ENCODE peak calls at places on chromosomes 12 and 14, in seven cellular contexts. D is mesendoderm; N is EH; V is foreskin fibroblast; J is HEK293T; Y is stimulated activated CD4-positive, alpha-beta T cell treated with anti-CD3 and anti-CD28 coated beads, Interleukin-2, amount 100 ng/mL, for 24 hours; B is activated T-cell treated with anti-CD3 and anti-CD28 coated beads, Interleukin-2, amount 50 U/mL, for 1 hour. G is an unnamed sample.

GRCh38 chr12:124716208-124717141 is 147.2 kb downstream of the SCARB1 start:
- DNase-seq in D (no peak), N (no peak), V (no peak), J (no peak), Y (no peak), B (no peak), G (no peak)

GRCh38 chr14:102295301-102295700 is 9.7 kb downstream of the MOK start:
- DNase-seq in D (no peak), N (peak; percentile 46), V (peak; percentile 28), J (peak; percentile 29), Y (no peak), B (no peak), G (no peak)

GRCh38 chr12:90499793-90500192 is 455.2 kb downstream of the CCER1 start:
- DNase-seq in D (no peak), N (no peak), V (no peak), J (no peak), Y (no peak), B (no peak), G (no peak)

GRCh38 chr12:127822743-127823433 is 444.1 kb upstream of the TMEM132C start:
- DNase-seq in D (no peak), N (no peak), V (no peak), J (no peak), Y (no peak), B (no peak), G (no peak)

GRCh38 chr14:63853831-63854293 is 1.1 kb downstream of the SYNE2 start:
- DNase-seq in D (peak; percentile 47), N (peak; percentile 71), V (peak; percentile 69), J (peak; percentile 66), Y (peak; percentile 41), B (peak; percentile 64), G (peak; percentile 12)

GRCh38 chr12:1540690-1541089 is 53.7 kb downstream of the FBXL14 start:
- DNase-seq in D (no peak), N (no peak), V (peak; percentile 60), J (no peak), Y (no peak), B (no peak), G (no peak)

GRCh38 chr12:62346817-62347216 is 86.6 kb downstream of the USP15 start:
- DNase-seq in D (no peak), N (no peak), V (no peak), J (no peak), Y (no peak), B (no peak), G (no peak)

GRCh38 chr14:68619805-68620574 is 172.9 kb downstream of the ZFP36L1 start:
- DNase-seq in D (peak; percentile 40), N (peak; percentile 87), V (peak; percentile 68), J (no peak), Y (no peak), B (no peak), G (no peak)

GRCh38 chr12:45726594-45727300 is 2.8 kb upstream of the ARID2 start:
- DNase-seq in D (peak; percentile 51), N (peak; percentile 53), V (peak; percentile 72), J (peak; percentile 21), Y (peak; percentile 49), B (no peak), G (no peak)

GRCh38 chr12:64912501-64912900 is 88.1 kb downstream of the TBC1D30 start:
- DNase-seq in D (no peak), N (no peak), V (peak; percentile 75), J (no peak), Y (no peak), B (no peak), G (no peak)

GRCh38 chr12:62922539-62922938 is 12.4 kb downstream of the PPM1H start:
- DNase-seq in D (no peak), N (peak; percentile 29), V (peak; percentile 20), J (no peak), Y (no peak), B (no peak), G (no peak)

GRCh38 chr12:77625441-77625840 is 205.3 kb upstream of the NAV3 start:
- DNase-seq in D (no peak), N (peak; percentile 83), V (peak; percentile 97), J (no peak), Y (no peak), B (no peak), G (peak; percentile 92)

GRCh38 chr12:2498961-2499500 is 295.7 kb upstream of the FKBP4 start:
- DNase-seq in D (peak; percentile 6), N (no peak), V (no peak), J (no peak), Y (no peak), B (no peak), G (no peak)

GRCh38 chr14:20855652-20856291 is 35.4 kb upstream of the RNASE3 start:
- DNase-seq in D (peak; percentile 91), N (peak; percentile 66), V (peak; percentile 65), J (peak; percentile 71), Y (peak; percentile 20), B (peak; percentile 27), G (peak; percentile 26)

GRCh38 chr12:49200882-49201594 is 12.2 kb upstream of the TUBA1A start:
- DNase-seq in D (peak; percentile 93), N (peak; percentile 83), V (peak; percentile 86), J (no peak), Y (no peak), B (no peak), G (no peak)

GRCh38 chr12:57429473-57430116 is 1.2 kb downstream of the R3HDM2 start:
- DNase-seq in D (no peak), N (peak; percentile 31), V (peak; percentile 19), J (no peak), Y (no peak), B (no peak), G (no peak)

GRCh38 chr14:68394719-68395117 is 398.1 kb downstream of the ZFP36L1 start:
- DNase-seq in D (no peak), N (no peak), V (no peak), J (no peak), Y (no peak), B (no peak), G (no peak)

GRCh38 chr14:26187996-26188605 is 409.7 kb downstream of the NOVA1 start:
- DNase-seq in D (no peak), N (no peak), V (peak; percentile 82), J (no peak), Y (no peak), B (no peak), G (no peak)

GRCh38 chr14:61574514-61574807 is 120.9 kb upstream of the HIF1A start:
- DNase-seq in D (no peak), N (no peak), V (no peak), J (no peak), Y (no peak), B (no peak), G (no peak)

GRCh38 chr12:116338064-116338872 is 60.8 kb upstream of the MED13L start:
- DNase-seq in D (peak; percentile 33), N (no peak), V (no peak), J (no peak), Y (no peak), B (no peak), G (no peak)

GRCh38 chr12:62766516-62766915 is 168.4 kb downstream of the PPM1H start:
- DNase-seq in D (no peak), N (no peak), V (no peak), J (no peak), Y (no peak), B (no peak), G (no peak)

GRCh38 chr12:130423991-130424857 is 86.5 kb downstream of the PIWIL1 start:
- DNase-seq in D (no peak), N (no peak), V (no peak), J (no peak), Y (no peak), B (no peak), G (no peak)

GRCh38 chr12:65430571-65431306 is 152.3 kb downstream of the MSRB3 start:
- DNase-seq in D (peak; percentile 70), N (peak; percentile 78), V (peak; percentile 64), J (no peak), Y (no peak), B (no peak), G (no peak)

GRCh38 chr14:36767603-36768281 is 106.1 kb downstream of the PAX9 start:
- DNase-seq in D (peak; percentile 97), N (no peak), V (no peak), J (peak; percentile 23), Y (no peak), B (no peak), G (no peak)

GRCh38 chr12:130425698-130426245 is 88.1 kb downstream of the PIWIL1 start:
- DNase-seq in D (no peak), N (no peak), V (no peak), J (no peak), Y (no peak), B (no peak), G (no peak)

GRCh38 chr14:100307215-100308111 is 1.2 kb upstream of the SLC25A29 start:
- DNase-seq in D (peak; percentile 62), N (peak; percentile 27), V (no peak), J (no peak), Y (no peak), B (peak; percentile 25), G (no peak)

GRCh38 chr12:131074221-131075083 is 120.7 kb downstream of the ADGRD1 start:
- DNase-seq in D (no peak), N (no peak), V (no peak), J (no peak), Y (no peak), B (no peak), G (no peak)

GRCh38 chr12:124835652-124836410 is 27.8 kb downstream of the SCARB1 start:
- DNase-seq in D (no peak), N (peak; percentile 80), V (peak; percentile 83), J (no peak), Y (no peak), B (no peak), G (peak; percentile 57)

GRCh38 chr12:94790822-94791221 is 140.5 kb upstream of the TMCC3 start:
- DNase-seq in D (no peak), N (no peak), V (no peak), J (no peak), Y (no peak), B (no peak), G (no peak)

GRCh38 chr14:57371013-57371412 is 19.4 kb upstream of the NAA30 start:
- DNase-seq in D (no peak), N (peak; percentile 33), V (no peak), J (no peak), Y (no peak), B (no peak), G (no peak)

GRCh38 chr14:77965919-77966435 is 166.1 kb downstream of the ADCK1 start:
- DNase-seq in D (peak; percentile 66), N (peak; percentile 9), V (peak; percentile 12), J (no peak), Y (peak; percentile 2), B (no peak), G (peak; percentile 2)

GRCh38 chr14:32129124-32129523 is 52.0 kb downstream of the ARHGAP5 start:
- DNase-seq in D (no peak), N (peak; percentile 67), V (peak; percentile 66), J (no peak), Y (no peak), B (no peak), G (peak; percentile 52)

GRCh38 chr14:53470351-53471043 is 317.4 kb upstream of the DDHD1 start:
- DNase-seq in D (peak; percentile 52), N (peak; percentile 37), V (peak; percentile 78), J (no peak), Y (no peak), B (no peak), G (no peak)

GRCh38 chr12:69070319-69071090 is 137.5 kb upstream of the CPM start:
- DNase-seq in D (peak; percentile 74), N (peak; percentile 74), V (peak; percentile 88), J (peak; percentile 72), Y (peak; percentile 68), B (peak; percentile 36), G (peak; percentile 53)

GRCh38 chr14:53409974-53410373 is 256.9 kb upstream of the DDHD1 start:
- DNase-seq in D (peak; percentile 31), N (peak; percentile 72), V (peak; percentile 72), J (no peak), Y (no peak), B (no peak), G (no peak)

GRCh38 chr12:8564656-8565055 is 24.0 kb upstream of the CLEC4E start:
- DNase-seq in D (peak; percentile 80), N (no peak), V (no peak), J (no peak), Y (no peak), B (no peak), G (no peak)

GRCh38 chr12:68950511-68950910 is 17.5 kb upstream of the CPM start:
- DNase-seq in D (no peak), N (no peak), V (no peak), J (no peak), Y (no peak), B (no peak), G (no peak)